ENCODE peak calls at places on chromosome 12, in nine cellular contexts. K is upper lobe of right lung, O is stomach, I is MM.1S, U is tibial artery, Z is body of pancreas, L is fibroblast of lung, G is HCT116, Q is cardiac muscle cell. C is an unnamed sample.

GRCh38 chr12:19856389-19856788 is 417.1 kb downstream of the AEBP2 start:
- DNase-seq in K (no peak), O (no peak), I (no peak), U (no peak), Z (no peak), L (peak; percentile 43), G (no peak), Q (peak; percentile 69), C (no peak)

GRCh38 chr12:123089125-123089524 is 61.8 kb downstream of the PITPNM2 start:
- DNase-seq in K (no peak), O (no peak), I (no peak), U (no peak), Z (no peak), L (no peak), G (no peak), Q (no peak), C (no peak)

GRCh38 chr12:126069549-126070165 is 1004.4 kb downstream of the AACS start:
- DNase-seq in K (no peak), O (peak; percentile 49), I (peak; percentile 55), U (no peak), Z (peak; percentile 65), L (peak; percentile 50), G (peak; percentile 45), Q (peak; percentile 45), C (peak; percentile 70)

GRCh38 chr12:51862947-51863346 is 14.4 kb upstream of the FIGNL2 start:
- DNase-seq in K (peak; percentile 2), O (no peak), I (no peak), U (no peak), Z (no peak), L (no peak), G (no peak), Q (no peak), C (no peak)

GRCh38 chr12:102879144-102879763 is 37.8 kb downstream of the PAH start:
- DNase-seq in K (no peak), O (no peak), I (peak; percentile 84), U (peak; percentile 72), Z (peak; percentile 58), L (peak; percentile 24), G (peak; percentile 76), Q (peak; percentile 25), C (peak; percentile 77)

GRCh38 chr12:47244730-47245285 is 165.0 kb upstream of the AMIGO2 start:
- DNase-seq in K (no peak), O (no peak), I (no peak), U (no peak), Z (no peak), L (no peak), G (no peak), Q (no peak), C (no peak)

GRCh38 chr12:120190985-120191480 is 3.5 kb downstream of the GCN1 start:
- DNase-seq in K (no peak), O (no peak), I (peak; percentile 39), U (no peak), Z (no peak), L (no peak), G (no peak), Q (no peak), C (peak; percentile 18)

GRCh38 chr12:45192041-45192695 is 23.7 kb upstream of the ANO6 start:
- DNase-seq in K (no peak), O (no peak), I (no peak), U (no peak), Z (no peak), L (peak; percentile 79), G (peak; percentile 61), Q (peak; percentile 42), C (no peak)

GRCh38 chr12:42140901-42141300 is 3.8 kb downstream of the GXYLT1 start:
- DNase-seq in K (no peak), O (no peak), I (no peak), U (no peak), Z (no peak), L (peak; percentile 84), G (no peak), Q (peak; percentile 42), C (no peak)

GRCh38 chr12:53461059-53461458 is 9.2 kb downstream of the PCBP2 start:
- DNase-seq in K (no peak), O (no peak), I (peak; percentile 89), U (no peak), Z (no peak), L (no peak), G (no peak), Q (no peak), C (no peak)

GRCh38 chr12:12481636-12482035 is 81.0 kb downstream of the DUSP16 start:
- DNase-seq in K (no peak), O (no peak), I (no peak), U (no peak), Z (no peak), L (no peak), G (no peak), Q (no peak), C (no peak)

GRCh38 chr12:26746315-26746714 is 86.7 kb downstream of the ITPR2 start:
- DNase-seq in K (no peak), O (no peak), I (no peak), U (no peak), Z (no peak), L (peak; percentile 93), G (no peak), Q (peak; percentile 56), C (peak; percentile 18)

GRCh38 chr12:47302111-47302597 is 222.4 kb upstream of the AMIGO2 start:
- DNase-seq in K (no peak), O (no peak), I (no peak), U (no peak), Z (no peak), L (peak; percentile 34), G (no peak), Q (no peak), C (peak; percentile 7)

DNA sequence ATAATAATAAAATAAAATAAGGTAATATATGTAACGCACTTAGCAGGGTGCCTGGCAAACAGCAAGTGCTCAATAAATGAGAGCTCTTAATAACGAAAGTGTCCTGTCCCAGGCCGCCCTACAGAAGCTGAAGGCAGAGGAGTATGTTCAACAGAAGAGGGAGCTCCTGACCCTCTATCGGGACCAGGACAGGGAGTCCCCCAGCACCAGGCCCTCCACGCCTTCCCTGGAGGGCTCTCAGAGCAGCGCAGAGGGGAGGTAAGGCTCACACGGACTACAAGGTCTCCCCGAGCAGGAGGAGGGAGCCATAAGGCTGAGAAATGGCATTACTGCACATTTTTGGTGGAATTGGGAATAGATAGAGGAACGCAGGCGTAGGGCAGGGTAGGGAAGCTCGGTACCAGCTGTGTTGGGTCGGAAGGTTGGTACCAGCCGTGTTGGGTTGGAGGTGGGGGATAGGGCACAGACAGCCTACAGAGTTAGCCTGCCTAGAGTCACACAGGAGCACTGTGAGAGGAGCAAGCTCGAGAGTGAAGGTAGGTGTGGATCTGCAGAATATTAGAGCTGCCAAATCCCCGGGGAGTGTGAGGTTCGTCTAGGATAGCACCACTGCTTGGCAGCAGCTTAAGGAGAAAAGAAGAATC is 15.4 kb downstream of the TNFRSF1A start:
- DNase-seq in K (no peak), O (peak; percentile 46), I (no peak), U (no peak), Z (no peak), L (no peak), G (no peak), Q (peak; percentile 78), C (peak; percentile 34)
- TF ChIP-seq CTCF in K (peak; percentile 58), O (peak; percentile 44), I (peak; percentile 16), U (peak; percentile 41), Z (peak; percentile 16), L (peak; percentile 49), G (peak; percentile 54), Q (peak; percentile 43), C (peak; percentile 5)

DNA sequence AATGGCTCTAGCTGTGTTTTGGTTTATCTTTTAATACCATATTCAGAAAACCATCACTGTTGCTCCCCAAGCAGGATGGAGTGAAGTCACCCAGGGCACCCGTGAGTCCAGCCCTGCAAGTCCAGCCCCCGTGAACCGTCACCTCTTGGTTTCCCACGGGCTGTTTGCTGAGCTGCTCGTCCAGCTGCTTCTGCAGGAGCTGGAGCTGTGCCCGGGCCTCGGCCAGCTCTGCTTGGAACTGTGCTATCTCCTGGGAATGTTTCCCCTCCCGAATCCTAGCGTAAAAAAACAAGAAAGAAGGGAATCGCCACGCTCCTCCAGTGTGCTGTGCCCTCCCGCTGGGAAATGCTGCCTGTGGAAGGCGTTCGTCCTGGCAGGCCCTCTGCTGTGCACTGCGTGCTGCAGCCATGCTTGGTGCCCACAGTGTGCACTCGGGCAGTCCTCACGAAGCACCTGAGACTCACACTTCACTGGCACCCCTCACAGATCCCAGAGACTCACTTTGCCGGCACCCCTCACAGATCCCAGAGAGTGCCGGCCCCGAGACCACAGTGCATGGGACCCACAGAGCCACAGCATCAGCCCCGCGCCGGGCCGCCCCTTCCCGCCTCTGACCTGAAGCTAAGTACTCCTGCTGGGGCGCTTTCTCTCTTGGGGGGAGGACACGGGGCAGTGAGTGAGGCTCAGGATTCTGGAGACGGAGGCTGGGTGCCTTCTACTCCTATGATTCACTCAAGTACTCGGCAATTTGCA is 15.4 kb upstream of the ANKLE2 start:
- DNase-seq in K (no peak), O (no peak), I (no peak), U (no peak), Z (peak; percentile 68), L (peak; percentile 42), G (no peak), Q (peak; percentile 90), C (no peak)
- H3K4me3 ChIP-seq in K (no peak overlapping the region), O (no peak overlapping the region), I (no peak overlapping the region), U (no peak overlapping the region), Z (no peak overlapping the region), L (no peak overlapping the region), G (no peak overlapping the region), Q (no peak overlapping the region), C (no peak overlapping the region)

GRCh38 chr12:57491393-57492280 is 3.8 kb downstream of the MARS1 start:
- DNase-seq in K (no peak), O (no peak), I (no peak), U (no peak), Z (no peak), L (no peak), G (no peak), Q (no peak), C (peak; percentile 31)
- TF ChIP-seq CTCF in K (no peak), O (no peak), I (peak; percentile 11), U (no peak), Z (no peak), L (no peak), G (peak; percentile 34), Q (peak; percentile 14), C (peak; percentile 13)

DNA sequence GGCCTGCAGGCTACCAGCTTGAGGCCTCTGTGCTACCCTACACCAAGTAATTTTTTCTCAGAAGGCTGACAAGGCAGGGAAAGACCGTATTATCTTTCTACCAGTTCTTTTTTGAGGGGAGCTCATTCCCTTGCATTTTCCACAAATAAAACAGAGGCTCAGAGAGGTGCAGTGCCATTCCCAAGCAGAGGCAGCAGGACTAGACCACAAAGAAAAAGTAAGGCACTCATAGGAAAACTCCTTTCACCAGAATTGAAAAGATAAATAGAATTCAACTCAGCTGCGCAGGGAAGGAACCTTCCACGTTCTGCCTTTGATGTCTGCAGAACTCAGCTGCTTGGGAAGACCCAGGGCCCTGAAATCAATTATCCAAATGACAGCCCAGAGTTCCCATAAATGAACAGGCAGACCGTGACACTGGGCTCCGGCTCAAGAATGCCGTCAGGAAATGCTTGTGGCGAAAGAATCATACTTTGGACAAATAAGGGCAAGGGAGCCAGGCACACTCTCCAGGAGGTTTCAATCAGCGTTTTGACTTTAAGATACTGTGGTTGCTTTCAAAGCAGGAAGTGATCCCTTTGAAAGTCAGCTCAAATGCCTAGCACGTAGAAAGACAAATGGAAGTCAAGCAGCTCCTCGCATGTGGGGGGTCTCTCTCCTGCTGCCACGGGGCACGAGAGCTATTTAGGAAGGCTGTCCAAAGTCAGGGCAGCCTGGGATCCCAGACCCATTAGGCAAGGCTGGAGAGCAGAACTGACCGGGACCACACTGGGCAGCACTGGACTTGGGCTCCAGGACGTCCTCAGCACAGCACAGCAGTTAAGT is 14.0 kb downstream of the KCTD10 start:
- DNase-seq in K (peak; percentile 80), O (peak; percentile 64), I (no peak), U (peak; percentile 93), Z (peak; percentile 78), L (peak; percentile 99), G (peak; percentile 62), Q (peak; percentile 99), C (no peak)
- H3K4me3 ChIP-seq in K (peak overlapping the region; percentile 4), O (no peak overlapping the region), I (no peak overlapping the region), U (peak overlapping the region; percentile 41), Z (no peak overlapping the region), L (peak overlapping the region; percentile 49), G (peak overlapping the region; percentile 37), Q (peak overlapping the region; percentile 2), C (no peak overlapping the region)